ENCODE peak calls at places on chromosomes 16 and 17, in five cellular contexts. H is cardiac muscle cell, B is BE2C, Z is A549, J is tibial artery. E is an unnamed sample. For H3K4me1, the result is how much of the 10 kb centered on the place peaks cover.

GRCh38 chr17:61007980-61008379 is 330.3 kb downstream of the BCAS3 start:
- DNase-seq in B (no peak), Z (no peak), H (peak), J (no peak), E (no peak)

GRCh38 chr17:38613981-38614779 is 8.4 kb upstream of the SRCIN1 start:
- DNase-seq in H (no peak), J (no peak), B (no peak), Z (no peak), E (peak)

GRCh38 chr17:35733366-35733765 is 1.9 kb downstream of the RASL10B start:
- DNase-seq in H (no peak), Z (no peak), J (no peak), B (no peak), E (no peak)

GRCh38 chr16:56801762-56802161 is 63.2 kb upstream of the SLC12A3 start:
- DNase-seq in H (no peak), Z (no peak), B (no peak), J (no peak), E (no peak)

GRCh38 chr16:8644513-8645140 is 23.1 kb downstream of the METTL22 start:
- DNase-seq in H (no peak), Z (no peak), J (peak), B (no peak), E (no peak)

GRCh38 chr17:44972953-44973352 is 4.8 kb upstream of the C1QL1 start:
- DNase-seq in J (no peak), Z (no peak), H (no peak), B (no peak), E (no peak)

GRCh38 chr17:32261937-32262510 is 3.6 kb upstream of the RHBDL3 start:
- DNase-seq in J (no peak), H (no peak), B (no peak), Z (no peak), E (no peak)

GRCh38 chr16:13568803-13569202 is 351.2 kb upstream of the ERCC4 start:
- DNase-seq in Z (no peak), B (no peak), J (no peak), H (no peak), E (no peak)

GRCh38 chr16:81537721-81538561 is 93.3 kb downstream of the CMIP start:
- DNase-seq in Z (no peak), B (no peak), H (no peak), J (no peak), E (no peak)

GRCh38 chr17:42354956-42355843 is 33.0 kb downstream of the STAT3 start:
- DNase-seq in Z (no peak), B (no peak), H (no peak), J (no peak), E (no peak)

GRCh38 chr17:19728114-19728495 is 11.7 kb upstream of the SLC47A2 start:
- DNase-seq in J (peak), B (peak), H (peak), Z (no peak), E (no peak)

GRCh38 chr16:89380681-89381080 is 109.7 kb downstream of the ANKRD11 start:
- DNase-seq in Z (no peak), H (no peak), J (no peak), B (no peak), E (no peak)

GRCh38 chr16:89377446-89377838 is 112.9 kb downstream of the ANKRD11 start:
- DNase-seq in Z (no peak), J (no peak), H (no peak), B (no peak), E (no peak)

GRCh38 chr16:89376812-89377445 is 113.4 kb downstream of the ANKRD11 start:
- DNase-seq in H (no peak), J (no peak), B (no peak), Z (no peak), E (peak)

GRCh38 chr16:89381788-89382187 is 108.6 kb downstream of the ANKRD11 start:
- DNase-seq in B (no peak), H (no peak), Z (no peak), J (no peak), E (no peak)

DNA sequence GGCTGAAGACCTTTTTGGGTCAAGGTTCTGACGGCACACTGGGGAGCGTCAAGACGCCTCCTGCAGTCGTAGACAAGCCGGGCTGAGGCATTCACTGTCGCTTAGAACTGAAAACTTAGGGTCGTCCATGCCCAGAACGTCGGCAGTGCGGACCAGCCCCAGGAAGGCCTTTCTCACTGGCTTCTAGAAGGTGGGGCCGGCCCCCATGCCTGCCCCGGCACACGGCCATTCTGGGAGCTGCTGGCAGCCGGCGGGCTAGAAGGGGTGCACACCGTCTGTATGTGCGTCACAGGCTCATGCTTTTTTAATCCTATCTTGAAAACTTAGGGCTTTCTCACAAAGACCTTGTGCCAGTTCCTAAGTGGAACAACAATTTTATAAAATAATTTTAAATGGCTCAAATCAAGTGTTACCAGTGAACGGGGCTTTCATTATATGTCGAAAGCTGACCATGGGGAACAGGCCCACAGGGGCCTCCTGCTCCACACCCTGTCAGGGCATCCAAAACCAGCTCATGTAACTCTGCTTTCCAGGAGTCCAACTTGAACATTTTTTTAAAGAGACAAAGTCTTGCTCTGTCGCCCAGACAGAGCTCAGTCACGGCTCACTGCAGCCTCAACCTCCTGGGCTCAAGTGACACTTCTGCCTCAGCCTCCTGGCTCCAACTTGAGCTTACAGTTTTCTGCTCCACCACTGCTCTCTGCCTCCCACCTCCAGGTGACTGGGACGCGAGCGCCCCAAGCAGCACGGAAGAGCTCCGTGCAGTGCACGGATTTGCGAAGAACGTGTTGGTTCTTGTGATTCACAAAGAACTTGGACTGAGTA is 111.2 kb downstream of the ANKRD11 start:
- DNase-seq in J (peak), Z (no peak), B (no peak), H (no peak), E (no peak)
- TF ChIP-seq CTCF in J (no peak), Z (no peak), B (no peak), H (no peak), E (no peak)

GRCh38 chr16:20898938-20899502 is 1.1 kb downstream of the DCUN1D3 start:
- DNase-seq in B (no peak), H (no peak), J (no peak), Z (no peak), E (no peak)
- H3K4me1 ChIP-seq in B (under half), H (under half), J (half or more), Z (half or more), E (under half)

DNA sequence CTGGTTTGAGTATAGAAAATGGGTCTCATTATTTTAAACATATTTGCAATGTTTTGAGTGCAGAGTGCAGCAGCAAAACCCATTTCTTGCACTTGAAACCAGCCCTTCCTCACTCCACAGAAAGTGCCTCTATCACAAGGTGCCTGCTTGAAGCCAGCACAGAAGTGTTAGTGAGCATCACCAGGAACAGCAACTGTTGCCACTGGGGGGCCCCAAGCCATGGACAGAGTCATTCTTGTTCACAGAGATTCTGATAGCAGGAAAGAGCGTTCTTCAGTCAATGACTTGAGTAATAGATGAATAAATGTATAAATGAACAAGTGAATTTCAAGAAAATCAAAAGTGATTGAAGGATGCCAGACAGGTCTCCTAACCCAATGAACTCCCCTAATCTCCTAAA is 45.6 kb downstream of the CHD9NB start:
- DNase-seq in H (peak), J (no peak), Z (no peak), B (no peak), E (peak)
- TF ChIP-seq CTCF in H (no peak), J (no peak), Z (no peak), B (no peak), E (no peak)

DNA sequence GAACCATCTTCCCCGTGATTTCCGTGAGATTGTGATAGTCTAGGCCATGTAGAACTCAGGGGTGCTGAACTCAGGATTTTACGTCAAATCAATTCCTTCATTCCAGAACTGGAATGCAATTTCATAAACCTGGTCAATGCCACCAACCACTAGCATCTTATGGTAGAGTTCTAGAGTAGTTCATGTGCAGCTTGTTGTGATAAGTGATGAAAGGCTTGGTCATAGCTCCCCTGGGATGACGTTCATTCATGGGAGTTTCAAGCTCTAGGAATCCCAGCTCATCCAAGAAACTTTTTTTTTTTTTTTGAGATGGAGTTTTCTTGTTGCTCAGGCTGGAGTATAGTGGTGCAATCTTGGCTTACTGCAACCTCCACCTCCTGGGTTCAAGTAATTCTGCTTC is 3.7 kb upstream of the DPEP2 start:
- DNase-seq in B (no peak), H (no peak), Z (no peak), J (no peak), E (no peak)
- H3K4me1 ChIP-seq in B (under half), H (under half), Z (under half), J (under half), E (under half)